ENCODE peak calls at places on chromosomes 3 and 15, in six cellular contexts. One of them, this sample, is unnamed.

GRCh38 chr3:115350606-115351005 is 203.5 kb upstream of the ZBTB20 start:
- DNase-seq in progenitor cell of endocrine pancreas: no peak
- DNase-seq in HS-27A: no peak
- DNase-seq in ELR: no peak
- DNase-seq in MCF 10A: no peak
- DNase-seq in nucleus accumbens: no peak
- DNase-seq in this sample: no peak

GRCh38 chr3:108125550-108126071 is 34.8 kb upstream of the CD47 start:
- DNase-seq in nucleus accumbens: no peak
- DNase-seq in progenitor cell of endocrine pancreas: no peak
- DNase-seq in MCF 10A: no peak
- DNase-seq in ELR: no peak
- DNase-seq in HS-27A: no peak
- DNase-seq in this sample: no peak

GRCh38 chr3:77091809-77092208 is 51.9 kb downstream of the ROBO2 start:
- DNase-seq in nucleus accumbens: no peak
- DNase-seq in ELR: no peak
- DNase-seq in progenitor cell of endocrine pancreas: no peak
- DNase-seq in MCF 10A: no peak
- DNase-seq in HS-27A: no peak
- DNase-seq in this sample: no peak

GRCh38 chr15:33311312-33311971 is 675 bp downstream of the RYR3 start:
- DNase-seq in progenitor cell of endocrine pancreas: peak
- DNase-seq in ELR: no peak
- DNase-seq in nucleus accumbens: no peak
- DNase-seq in MCF 10A: no peak
- DNase-seq in HS-27A: no peak
- DNase-seq in this sample: no peak

GRCh38 chr15:25905140-25905539 is 42.0 kb upstream of the ATP10A start:
- DNase-seq in ELR: no peak
- DNase-seq in nucleus accumbens: no peak
- DNase-seq in HS-27A: no peak
- DNase-seq in progenitor cell of endocrine pancreas: no peak
- DNase-seq in MCF 10A: peak
- DNase-seq in this sample: peak

GRCh38 chr3:122772827-122773226 is 20.8 kb downstream of the HSPBAP1 start:
- DNase-seq in progenitor cell of endocrine pancreas: no peak
- DNase-seq in nucleus accumbens: no peak
- DNase-seq in HS-27A: no peak
- DNase-seq in ELR: no peak
- DNase-seq in MCF 10A: no peak
- DNase-seq in this sample: no peak

GRCh38 chr3:138442433-138442832 is 8.0 kb downstream of the ESYT3 start:
- DNase-seq in progenitor cell of endocrine pancreas: no peak
- DNase-seq in MCF 10A: peak
- DNase-seq in HS-27A: peak
- DNase-seq in nucleus accumbens: no peak
- DNase-seq in ELR: peak
- DNase-seq in this sample: no peak

GRCh38 chr3:155948476-155948875 is 78.0 kb downstream of the GMPS start:
- DNase-seq in MCF 10A: peak
- DNase-seq in ELR: peak
- DNase-seq in HS-27A: no peak
- DNase-seq in progenitor cell of endocrine pancreas: no peak
- DNase-seq in nucleus accumbens: no peak
- DNase-seq in this sample: no peak

GRCh38 chr15:84817461-84818081 is 415 bp downstream of the ALPK3 start:
- DNase-seq in MCF 10A: no peak
- DNase-seq in nucleus accumbens: no peak
- DNase-seq in progenitor cell of endocrine pancreas: peak
- DNase-seq in HS-27A: no peak
- DNase-seq in ELR: no peak
- DNase-seq in this sample: no peak

GRCh38 chr3:78497025-78497424 is 1270.8 kb downstream of the ROBO1 start:
- DNase-seq in ELR: no peak
- DNase-seq in progenitor cell of endocrine pancreas: no peak
- DNase-seq in MCF 10A: no peak
- DNase-seq in nucleus accumbens: no peak
- DNase-seq in HS-27A: no peak
- DNase-seq in this sample: no peak

GRCh38 chr3:171454026-171454425 is 6.2 kb downstream of the TNIK start:
- DNase-seq in progenitor cell of endocrine pancreas: no peak
- DNase-seq in HS-27A: no peak
- DNase-seq in ELR: no peak
- DNase-seq in nucleus accumbens: no peak
- DNase-seq in MCF 10A: no peak
- DNase-seq in this sample: no peak

GRCh38 chr3:66499881-66500574 is 794 bp downstream of the LRIG1 start:
- DNase-seq in ELR: peak
- DNase-seq in HS-27A: no peak
- DNase-seq in nucleus accumbens: no peak
- DNase-seq in progenitor cell of endocrine pancreas: peak
- DNase-seq in MCF 10A: peak
- DNase-seq in this sample: no peak

GRCh38 chr3:48553886-48554845 is 2.4 kb downstream of the PFKFB4 start:
- DNase-seq in ELR: no peak
- DNase-seq in MCF 10A: no peak
- DNase-seq in nucleus accumbens: no peak
- DNase-seq in HS-27A: no peak
- DNase-seq in progenitor cell of endocrine pancreas: no peak
- DNase-seq in this sample: no peak

GRCh38 chr3:151960956-151961580 is 87.6 kb downstream of the SUCNR1 start:
- DNase-seq in progenitor cell of endocrine pancreas: no peak
- DNase-seq in nucleus accumbens: no peak
- DNase-seq in HS-27A: no peak
- DNase-seq in MCF 10A: no peak
- DNase-seq in ELR: no peak
- DNase-seq in this sample: no peak

GRCh38 chr15:74882528-74882927 is 7.3 kb upstream of the MPI start:
- DNase-seq in nucleus accumbens: no peak
- DNase-seq in MCF 10A: no peak
- DNase-seq in HS-27A: no peak
- DNase-seq in progenitor cell of endocrine pancreas: no peak
- DNase-seq in ELR: no peak
- DNase-seq in this sample: no peak

GRCh38 chr3:78507196-78507984 is 1260.4 kb downstream of the ROBO1 start:
- DNase-seq in ELR: peak
- DNase-seq in HS-27A: no peak
- DNase-seq in MCF 10A: peak
- DNase-seq in nucleus accumbens: no peak
- DNase-seq in progenitor cell of endocrine pancreas: no peak
- DNase-seq in this sample: no peak

GRCh38 chr3:192875971-192876565 is 41.6 kb downstream of the MB21D2 start:
- DNase-seq in ELR: no peak
- DNase-seq in MCF 10A: peak
- DNase-seq in HS-27A: no peak
- DNase-seq in progenitor cell of endocrine pancreas: no peak
- DNase-seq in nucleus accumbens: no peak
- DNase-seq in this sample: no peak

GRCh38 chr15:91127236-91127914 is 27.3 kb downstream of the SV2B start:
- DNase-seq in HS-27A: no peak
- DNase-seq in MCF 10A: no peak
- DNase-seq in ELR: no peak
- DNase-seq in progenitor cell of endocrine pancreas: no peak
- DNase-seq in nucleus accumbens: no peak
- DNase-seq in this sample: no peak

GRCh38 chr15:52179278-52180195 is 11.7 kb downstream of the GNB5 start:
- DNase-seq in HS-27A: peak
- DNase-seq in ELR: peak
- DNase-seq in MCF 10A: peak
- DNase-seq in nucleus accumbens: peak
- DNase-seq in progenitor cell of endocrine pancreas: peak
- DNase-seq in this sample: peak

GRCh38 chr3:130386604-130387263 is 41.3 kb downstream of the COL6A5 start:
- DNase-seq in ELR: peak
- DNase-seq in HS-27A: no peak
- DNase-seq in MCF 10A: peak
- DNase-seq in nucleus accumbens: no peak
- DNase-seq in progenitor cell of endocrine pancreas: no peak
- DNase-seq in this sample: peak

GRCh38 chr3:98903099-98903498 is 1.6 kb upstream of the DCBLD2 start:
- DNase-seq in MCF 10A: no peak
- DNase-seq in progenitor cell of endocrine pancreas: no peak
- DNase-seq in ELR: peak
- DNase-seq in nucleus accumbens: no peak
- DNase-seq in HS-27A: no peak
- DNase-seq in this sample: no peak

GRCh38 chr3:180548050-180548449 is 53.9 kb upstream of the TTC14 start:
- DNase-seq in HS-27A: no peak
- DNase-seq in nucleus accumbens: no peak
- DNase-seq in MCF 10A: peak
- DNase-seq in progenitor cell of endocrine pancreas: no peak
- DNase-seq in ELR: peak
- DNase-seq in this sample: no peak

GRCh38 chr15:63450884-63451225 is 53.5 kb upstream of the USP3 start:
- DNase-seq in progenitor cell of endocrine pancreas: no peak
- DNase-seq in nucleus accumbens: no peak
- DNase-seq in MCF 10A: no peak
- DNase-seq in HS-27A: no peak
- DNase-seq in ELR: no peak
- DNase-seq in this sample: no peak

GRCh38 chr3:147554332-147554731 is 145.2 kb downstream of the ZIC1 start:
- DNase-seq in progenitor cell of endocrine pancreas: no peak
- DNase-seq in ELR: no peak
- DNase-seq in HS-27A: no peak
- DNase-seq in MCF 10A: no peak
- DNase-seq in nucleus accumbens: no peak
- DNase-seq in this sample: no peak

GRCh38 chr3:150278843-150279341 is 129.2 kb upstream of the TSC22D2 start:
- DNase-seq in MCF 10A: no peak
- DNase-seq in nucleus accumbens: no peak
- DNase-seq in HS-27A: no peak
- DNase-seq in progenitor cell of endocrine pancreas: no peak
- DNase-seq in ELR: no peak
- DNase-seq in this sample: no peak